ENCODE peak calls at places on chromosomes 12 and 14, in four cellular contexts. N, C, V and R are unnamed samples.

GRCh38 chr12:7169951-7170350 is 19.5 kb upstream of the PEX5 start:
- DNase-seq in N (no peak), C (no peak), V (no peak), R (no peak)

GRCh38 chr12:103884316-103884715 is 43.3 kb upstream of the NT5DC3 start:
- DNase-seq in N (peak; percentile 89), C (peak; percentile 23), V (no peak), R (no peak)

GRCh38 chr12:93174473-93174872 is 203.3 kb upstream of the NUDT4 start:
- DNase-seq in N (no peak), C (no peak), V (no peak), R (no peak)

GRCh38 chr12:107990325-107990724 is 138.8 kb upstream of the WSCD2 start:
- DNase-seq in N (peak; percentile 36), C (peak; percentile 79), V (no peak), R (peak; percentile 79)

GRCh38 chr12:32896438-32897275 is at the start of gene PKP2:
- DNase-seq in N (peak; percentile 59), C (peak; percentile 90), V (no peak), R (peak; percentile 100)

GRCh38 chr14:92973265-92973797 is 50.4 kb downstream of the CHGA start:
- DNase-seq in N (peak; percentile 33), C (peak; percentile 77), V (peak; percentile 8), R (peak; percentile 81)

GRCh38 chr12:13422291-13422690 is 225.8 kb downstream of the EMP1 start:
- DNase-seq in N (no peak), C (no peak), V (no peak), R (no peak)

GRCh38 chr12:56626691-56627090 is 3.4 kb downstream of the BAZ2A start:
- DNase-seq in N (no peak), C (no peak), V (no peak), R (no peak)

GRCh38 chr12:94080684-94081009 is 67.7 kb upstream of the PLXNC1 start:
- DNase-seq in N (no peak), C (no peak), V (no peak), R (no peak)

GRCh38 chr12:67068773-67069450 is 200.2 kb upstream of the CAND1 start:
- DNase-seq in N (peak; percentile 36), C (peak; percentile 83), V (no peak), R (peak; percentile 91)

GRCh38 chr14:77598366-77599050 is 17.9 kb downstream of the SPTLC2 start:
- DNase-seq in N (peak; percentile 14), C (no peak), V (no peak), R (no peak)

GRCh38 chr14:55814873-55815272 is 234.9 kb downstream of the KTN1 start:
- DNase-seq in N (no peak), C (no peak), V (no peak), R (no peak)

GRCh38 chr12:53791735-53792326 is 40.1 kb upstream of the CISTR start:
- DNase-seq in N (no peak), C (peak; percentile 38), V (no peak), R (no peak)

GRCh38 chr12:106000376-106001104 is 138.2 kb downstream of the NUAK1 start:
- DNase-seq in N (no peak), C (no peak), V (no peak), R (no peak)

GRCh38 chr14:64549016-64549415 is 745 bp upstream of the PPP1R36 start:
- DNase-seq in N (no peak), C (no peak), V (no peak), R (no peak)

GRCh38 chr12:67630373-67631088 is 18.0 kb upstream of the DYRK2 start:
- DNase-seq in N (peak; percentile 52), C (peak; percentile 8), V (no peak), R (peak; percentile 79)

GRCh38 chr12:124884587-124885438 is 21.1 kb upstream of the SCARB1 start:
- DNase-seq in N (no peak), C (peak; percentile 43), V (no peak), R (no peak)

GRCh38 chr12:121793501-121793835 is at the start of gene RHOF:
- DNase-seq in N (no peak), C (peak; percentile 80), V (no peak), R (no peak)

GRCh38 chr12:121966959-121967358 is 48.6 kb downstream of the CFAP251 start:
- DNase-seq in N (no peak), C (no peak), V (no peak), R (no peak)

GRCh38 chr14:76267322-76268012 is 108.5 kb upstream of the ESRRB start:
- DNase-seq in N (peak; percentile 65), C (peak; percentile 42), V (peak; percentile 0), R (no peak)

GRCh38 chr12:109779382-109779781 is 53.8 kb downstream of the TRPV4 start:
- DNase-seq in N (no peak), C (no peak), V (no peak), R (peak; percentile 53)

GRCh38 chr14:80901260-80901659 is 40.3 kb downstream of the CEP128 start:
- DNase-seq in N (no peak), C (no peak), V (no peak), R (no peak)

GRCh38 chr14:29463727-29464370 is 463.8 kb downstream of the PRKD1 start:
- DNase-seq in N (peak; percentile 50), C (peak; percentile 24), V (no peak), R (no peak)

GRCh38 chr14:45698462-45699134 is 445.6 kb upstream of the MIS18BP1 start:
- DNase-seq in N (peak; percentile 24), C (no peak), V (no peak), R (no peak)

GRCh38 chr12:110782068-110782467 is 39.4 kb upstream of the PPP1CC start:
- DNase-seq in N (no peak), C (no peak), V (no peak), R (no peak)

GRCh38 chr14:94099006-94099405 is 11.5 kb upstream of the IFI27 start:
- DNase-seq in N (no peak), C (no peak), V (no peak), R (no peak)